ENCODE peak calls at places on chromosomes 4 and X, in six cellular contexts. One of them, this sample, is unnamed.

GRCh38 chrX:65644621-65645287 is 22.7 kb upstream of the MSN start:
- DNase-seq in left ventricle myocardium superior: peak
- DNase-seq in IMR-90: peak
- DNase-seq in activated T-helper 1 cell treated with Interleukin-2 at 50 U/mL for 16 hours: no peak
- DNase-seq in frontal cortex: no peak
- DNase-seq in neural progenitor cell: no peak
- DNase-seq in this sample: no peak

GRCh38 chr4:44674471-44674870 is 3.7 kb upstream of the GUF1 start:
- DNase-seq in IMR-90: no peak
- DNase-seq in neural progenitor cell: no peak
- DNase-seq in frontal cortex: no peak
- DNase-seq in left ventricle myocardium superior: no peak
- DNase-seq in activated T-helper 1 cell treated with Interleukin-2 at 50 U/mL for 16 hours: no peak
- DNase-seq in this sample: no peak

GRCh38 chr4:158829254-158829653 is 60.4 kb downstream of the FNIP2 start:
- DNase-seq in frontal cortex: no peak
- DNase-seq in neural progenitor cell: no peak
- DNase-seq in left ventricle myocardium superior: no peak
- DNase-seq in activated T-helper 1 cell treated with Interleukin-2 at 50 U/mL for 16 hours: no peak
- DNase-seq in IMR-90: no peak
- DNase-seq in this sample: no peak

GRCh38 chr4:184322328-184323025 is 104.8 kb upstream of the ENPP6 start:
- DNase-seq in frontal cortex: no peak
- DNase-seq in activated T-helper 1 cell treated with Interleukin-2 at 50 U/mL for 16 hours: no peak
- DNase-seq in neural progenitor cell: no peak
- DNase-seq in IMR-90: no peak
- DNase-seq in left ventricle myocardium superior: no peak
- DNase-seq in this sample: no peak

GRCh38 chrX:68599256-68600152 is 48.0 kb upstream of the STARD8 start:
- DNase-seq in left ventricle myocardium superior: no peak
- DNase-seq in activated T-helper 1 cell treated with Interleukin-2 at 50 U/mL for 16 hours: no peak
- DNase-seq in IMR-90: peak
- DNase-seq in neural progenitor cell: no peak
- DNase-seq in frontal cortex: no peak
- DNase-seq in this sample: no peak

GRCh38 chrX:10231461-10231860 is 74.7 kb downstream of the CLCN4 start:
- DNase-seq in neural progenitor cell: no peak
- DNase-seq in left ventricle myocardium superior: no peak
- DNase-seq in frontal cortex: no peak
- DNase-seq in IMR-90: no peak
- DNase-seq in activated T-helper 1 cell treated with Interleukin-2 at 50 U/mL for 16 hours: no peak
- DNase-seq in this sample: no peak

GRCh38 chrX:1529756-1530155 is 7.2 kb downstream of the P2RY8 start:
- DNase-seq in activated T-helper 1 cell treated with Interleukin-2 at 50 U/mL for 16 hours: no peak
- DNase-seq in IMR-90: no peak
- DNase-seq in frontal cortex: no peak
- DNase-seq in left ventricle myocardium superior: no peak
- DNase-seq in neural progenitor cell: no peak
- DNase-seq in this sample: no peak

GRCh38 chr4:53676402-53676871 is 85.2 kb upstream of the LNX1 start:
- DNase-seq in neural progenitor cell: no peak
- DNase-seq in IMR-90: peak
- DNase-seq in frontal cortex: no peak
- DNase-seq in left ventricle myocardium superior: no peak
- DNase-seq in activated T-helper 1 cell treated with Interleukin-2 at 50 U/mL for 16 hours: no peak
- DNase-seq in this sample: no peak